ENCODE peak calls at places on chromosomes 2 and 18, in six cellular contexts. One of them, this sample, is unnamed.

GRCh38 chr2:133774675-133775005 is 206.4 kb upstream of the NCKAP5 start:
- DNase-seq in psoas muscle: no peak
- DNase-seq in heart right ventricle: peak; percentile 32
- DNase-seq in pancreas: no peak
- DNase-seq in spleen: no peak
- DNase-seq in body of pancreas: peak; percentile 15
- DNase-seq in this sample: no peak

GRCh38 chr2:101741775-101742520 is 44.4 kb downstream of the MAP4K4 start:
- DNase-seq in psoas muscle: no peak
- DNase-seq in body of pancreas: peak; percentile 19
- DNase-seq in spleen: no peak
- DNase-seq in heart right ventricle: no peak
- DNase-seq in pancreas: no peak
- DNase-seq in this sample: no peak

GRCh38 chr2:70570041-70570661 is 16.5 kb upstream of the TGFA start:
- DNase-seq in pancreas: no peak
- DNase-seq in body of pancreas: no peak
- DNase-seq in heart right ventricle: no peak
- DNase-seq in psoas muscle: no peak
- DNase-seq in spleen: no peak
- DNase-seq in this sample: no peak

GRCh38 chr2:148794558-148794957 is 80.5 kb upstream of the KIF5C start:
- DNase-seq in heart right ventricle: no peak
- DNase-seq in spleen: no peak
- DNase-seq in pancreas: no peak
- DNase-seq in psoas muscle: no peak
- DNase-seq in body of pancreas: no peak
- DNase-seq in this sample: no peak

GRCh38 chr18:57728941-57729511 is 74.1 kb downstream of the ATP8B1 start:
- DNase-seq in heart right ventricle: no peak
- DNase-seq in pancreas: no peak
- DNase-seq in spleen: no peak
- DNase-seq in psoas muscle: no peak
- DNase-seq in body of pancreas: no peak
- DNase-seq in this sample: no peak

GRCh38 chr2:62032096-62032495 is 126.6 kb downstream of the COMMD1 start:
- DNase-seq in heart right ventricle: no peak
- DNase-seq in pancreas: no peak
- DNase-seq in body of pancreas: no peak
- DNase-seq in spleen: no peak
- DNase-seq in psoas muscle: no peak
- DNase-seq in this sample: no peak

GRCh38 chr2:217223222-217223930 is 363.5 kb upstream of the TNP1 start:
- DNase-seq in pancreas: no peak
- DNase-seq in heart right ventricle: no peak
- DNase-seq in spleen: no peak
- DNase-seq in psoas muscle: no peak
- DNase-seq in body of pancreas: no peak
- DNase-seq in this sample: no peak

GRCh38 chr2:111226797-111227700 is 106.3 kb downstream of the BCL2L11 start:
- DNase-seq in pancreas: no peak
- DNase-seq in psoas muscle: no peak
- DNase-seq in heart right ventricle: no peak
- DNase-seq in body of pancreas: no peak
- DNase-seq in spleen: no peak
- DNase-seq in this sample: no peak

GRCh38 chr2:191942114-191943103 is 95.5 kb upstream of the CAVIN2 start:
- DNase-seq in spleen: no peak
- DNase-seq in psoas muscle: no peak
- DNase-seq in pancreas: no peak
- DNase-seq in heart right ventricle: no peak
- DNase-seq in body of pancreas: no peak
- DNase-seq in this sample: no peak

DNA sequence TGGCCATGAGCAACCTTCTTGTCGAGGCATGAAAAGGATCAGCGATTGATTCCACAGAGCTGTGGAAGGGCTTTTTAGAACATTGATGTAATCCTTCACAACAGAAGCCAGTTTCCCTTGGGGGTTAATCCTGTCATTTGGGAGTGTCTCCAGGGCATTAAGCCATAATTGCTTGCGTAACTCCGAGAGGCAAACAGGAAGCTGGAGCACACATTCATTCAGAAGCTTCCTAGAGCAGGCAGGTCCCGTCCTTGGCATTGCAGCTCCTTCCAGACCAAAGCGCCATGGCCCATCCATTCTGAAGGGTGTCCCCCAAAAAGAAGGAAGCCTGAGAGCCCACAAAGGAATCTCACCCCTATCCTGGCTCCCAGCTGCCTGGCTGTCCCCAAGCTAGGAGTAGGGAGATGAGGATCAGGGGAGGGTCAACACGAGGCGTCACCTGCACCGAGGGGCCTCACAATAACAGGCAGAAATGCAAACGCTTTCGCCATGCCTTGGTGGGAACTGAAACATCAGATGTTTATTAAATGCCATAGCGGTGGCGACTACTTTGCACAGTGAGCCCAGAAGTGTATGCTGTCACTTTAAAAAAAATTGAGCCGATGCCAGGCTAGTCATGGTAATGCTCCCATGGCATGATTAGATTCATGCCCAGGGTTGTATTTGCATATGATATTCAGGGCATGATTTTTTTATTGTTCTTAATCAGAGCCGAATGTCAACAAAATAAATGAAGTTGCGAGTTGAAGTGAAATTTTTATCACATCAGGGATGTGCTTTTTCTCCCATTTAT is 339.4 kb downstream of the BCL11A start:
- DNase-seq in heart right ventricle: no peak
- DNase-seq in spleen: no peak
- DNase-seq in psoas muscle: peak; percentile 22
- DNase-seq in body of pancreas: peak; percentile 85
- DNase-seq in pancreas: no peak
- DNase-seq in this sample: peak; percentile 70
- H3K4me3 ChIP-seq in heart right ventricle: no peak overlapping the region
- H3K4me3 ChIP-seq in spleen: no peak overlapping the region
- H3K4me3 ChIP-seq in psoas muscle: no peak overlapping the region
- H3K4me3 ChIP-seq in body of pancreas: no peak overlapping the region
- H3K4me3 ChIP-seq in pancreas: peak overlapping the region; percentile 31
- H3K4me3 ChIP-seq in this sample: no peak overlapping the region

GRCh38 chr2:89831686-89832498 is 1140.4 kb downstream of the RPIA start:
- DNase-seq in body of pancreas: no peak
- DNase-seq in spleen: no peak
- DNase-seq in psoas muscle: no peak
- DNase-seq in pancreas: no peak
- DNase-seq in heart right ventricle: no peak
- DNase-seq in this sample: no peak
- TF ChIP-seq CTCF in body of pancreas: no peak
- TF ChIP-seq CTCF in spleen: no peak
- TF ChIP-seq CTCF in psoas muscle: no peak
- TF ChIP-seq CTCF in pancreas: no peak
- TF ChIP-seq CTCF in heart right ventricle: no peak
- TF ChIP-seq CTCF in this sample: no peak

GRCh38 chr2:219510512-219511135 is 3.7 kb upstream of the ASIC4 start:
- DNase-seq in spleen: no peak
- DNase-seq in body of pancreas: no peak
- DNase-seq in pancreas: peak; percentile 59
- DNase-seq in heart right ventricle: no peak
- DNase-seq in psoas muscle: no peak
- DNase-seq in this sample: no peak

GRCh38 chr2:219508444-219508734 is 5.9 kb upstream of the ASIC4 start:
- DNase-seq in pancreas: peak; percentile 64
- DNase-seq in spleen: no peak
- DNase-seq in heart right ventricle: no peak
- DNase-seq in psoas muscle: no peak
- DNase-seq in body of pancreas: no peak
- DNase-seq in this sample: no peak

GRCh38 chr2:219508933-219509779 is 5.1 kb upstream of the ASIC4 start:
- DNase-seq in heart right ventricle: no peak
- DNase-seq in pancreas: no peak
- DNase-seq in body of pancreas: no peak
- DNase-seq in psoas muscle: no peak
- DNase-seq in spleen: no peak
- DNase-seq in this sample: no peak

GRCh38 chr2:219511547-219512325 is 2.5 kb upstream of the ASIC4 start:
- DNase-seq in spleen: no peak
- DNase-seq in heart right ventricle: no peak
- DNase-seq in body of pancreas: no peak
- DNase-seq in psoas muscle: no peak
- DNase-seq in pancreas: peak; percentile 69
- DNase-seq in this sample: no peak

DNA sequence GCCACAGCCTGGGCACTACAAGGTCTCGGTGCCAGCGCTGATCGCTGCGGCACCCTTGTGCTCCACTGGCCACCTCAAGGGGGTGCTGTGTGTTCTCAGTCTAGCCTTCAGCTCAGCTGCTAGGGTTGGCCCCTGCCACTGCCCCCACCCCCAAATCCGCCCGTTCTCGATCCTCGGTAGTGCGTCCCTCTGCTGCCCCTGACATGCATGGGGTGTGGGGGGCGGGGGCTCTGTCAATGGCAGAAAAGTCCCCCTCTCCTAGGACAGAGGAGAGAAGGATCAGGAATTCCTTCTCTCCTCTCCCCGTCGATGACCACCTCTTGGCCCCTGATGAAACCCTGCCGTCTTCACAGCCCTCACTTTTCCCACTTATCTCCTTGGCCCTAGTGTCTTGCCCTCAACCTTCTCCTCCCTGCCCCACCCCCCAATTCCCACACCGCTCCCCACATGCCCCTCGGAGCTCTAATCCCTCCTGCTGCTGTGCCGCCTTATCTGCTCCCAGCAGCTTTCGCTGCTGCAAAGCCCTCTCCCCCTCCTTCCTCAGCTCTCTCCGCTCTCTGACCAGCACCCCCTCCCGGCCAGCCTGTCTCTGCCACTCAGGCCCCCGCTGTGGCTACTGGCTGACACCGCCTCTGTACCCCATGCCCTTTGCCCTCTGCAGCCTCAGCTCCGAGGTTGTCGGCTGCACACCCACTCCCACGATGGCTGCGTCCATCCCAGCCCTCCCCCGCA is 4.3 kb upstream of the ASIC4 start:
- DNase-seq in psoas muscle: peak; percentile 75
- DNase-seq in body of pancreas: peak; percentile 71
- DNase-seq in spleen: no peak
- DNase-seq in pancreas: peak; percentile 80
- DNase-seq in heart right ventricle: peak; percentile 45
- DNase-seq in this sample: peak; percentile 54
- H3K4me1 ChIP-seq in psoas muscle: peaks cover 7% of the 10 kb centered on the region
- H3K4me1 ChIP-seq in body of pancreas: peaks cover 26% of the 10 kb centered on the region
- H3K4me1 ChIP-seq in spleen: peaks cover 4% of the 10 kb centered on the region
- H3K4me1 ChIP-seq in pancreas: peaks cover 4% of the 10 kb centered on the region
- H3K4me1 ChIP-seq in heart right ventricle: peaks cover 36% of the 10 kb centered on the region
- H3K4me1 ChIP-seq in this sample: no peaks in the 10 kb centered on the region

DNA sequence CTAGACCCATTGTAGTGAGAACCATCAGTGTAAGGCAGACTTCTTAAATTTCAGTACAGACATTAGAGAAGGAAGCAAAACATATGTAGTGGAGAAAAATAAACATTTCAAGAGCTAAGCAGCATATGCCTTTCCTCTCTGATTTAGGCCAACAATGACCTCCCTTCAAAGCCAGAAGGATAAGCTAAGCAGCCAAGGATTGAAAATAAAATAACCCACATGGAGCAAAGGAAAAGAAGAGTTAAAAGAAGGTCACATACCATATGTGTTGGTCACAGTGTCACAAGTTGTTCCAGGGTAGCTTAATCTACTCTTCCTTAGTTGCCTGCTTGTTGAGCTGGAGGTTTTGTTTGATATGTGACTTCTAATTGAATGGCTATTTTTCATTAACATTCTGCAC is 15.6 kb upstream of the LAMA1 start:
- DNase-seq in psoas muscle: no peak
- DNase-seq in pancreas: no peak
- DNase-seq in body of pancreas: no peak
- DNase-seq in heart right ventricle: no peak
- DNase-seq in spleen: no peak
- DNase-seq in this sample: no peak
- H3K4me3 ChIP-seq in psoas muscle: no peak overlapping the region
- H3K4me3 ChIP-seq in pancreas: no peak overlapping the region
- H3K4me3 ChIP-seq in body of pancreas: no peak overlapping the region
- H3K4me3 ChIP-seq in heart right ventricle: no peak overlapping the region
- H3K4me3 ChIP-seq in spleen: no peak overlapping the region
- H3K4me3 ChIP-seq in this sample: no peak overlapping the region

DNA sequence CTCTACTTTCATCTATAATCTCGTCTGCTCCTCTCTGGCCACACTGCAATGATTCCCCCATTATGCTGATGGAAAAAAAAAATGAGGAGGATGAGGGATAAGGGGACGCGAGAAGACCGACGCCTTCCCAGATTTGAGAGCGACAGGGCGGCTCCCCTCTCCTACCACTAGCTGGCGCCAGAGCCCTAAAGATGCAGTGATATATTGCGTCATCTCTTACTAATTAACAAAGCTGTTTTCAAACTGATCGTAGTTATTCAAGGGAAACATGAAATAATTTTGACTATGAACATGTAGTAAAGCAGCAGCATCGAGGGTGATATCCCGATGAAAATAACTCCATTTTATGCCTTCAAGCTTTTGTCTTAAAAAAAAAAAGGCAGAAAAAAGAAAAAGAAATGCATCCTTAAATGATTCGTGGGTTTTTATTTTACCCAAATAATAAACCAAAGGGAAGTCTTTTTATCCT is 48.0 kb upstream of the HNRNPA3 start:
- DNase-seq in body of pancreas: peak; percentile 83
- DNase-seq in pancreas: peak; percentile 85
- DNase-seq in psoas muscle: peak; percentile 88
- DNase-seq in heart right ventricle: peak; percentile 81
- DNase-seq in spleen: peak; percentile 90
- DNase-seq in this sample: peak; percentile 80
- TF ChIP-seq CTCF in body of pancreas: peak; percentile 100
- TF ChIP-seq CTCF in pancreas: peak; percentile 98
- TF ChIP-seq CTCF in psoas muscle: peak; percentile 100
- TF ChIP-seq CTCF in heart right ventricle: peak; percentile 99
- TF ChIP-seq CTCF in spleen: peak; percentile 98
- TF ChIP-seq CTCF in this sample: peak; percentile 99

GRCh38 chr2:144519934-144520717 is at the start of gene ZEB2:
- DNase-seq in pancreas: no peak
- DNase-seq in spleen: peak; percentile 83
- DNase-seq in body of pancreas: no peak
- DNase-seq in heart right ventricle: peak; percentile 27
- DNase-seq in psoas muscle: peak; percentile 67
- DNase-seq in this sample: no peak
- H3K4me1 ChIP-seq in pancreas: no peaks in the 10 kb centered on the region
- H3K4me1 ChIP-seq in spleen: peaks cover 16% of the 10 kb centered on the region
- H3K4me1 ChIP-seq in body of pancreas: peaks cover 34% of the 10 kb centered on the region
- H3K4me1 ChIP-seq in heart right ventricle: peaks cover 28% of the 10 kb centered on the region
- H3K4me1 ChIP-seq in psoas muscle: peaks cover 16% of the 10 kb centered on the region
- H3K4me1 ChIP-seq in this sample: no peaks in the 10 kb centered on the region

This sample was measured in right lobe of liver.